ENCODE peak calls at places on chromosome 12, in nine cellular contexts. C is AG10803; G is retina; W is progenitor cell of endocrine pancreas; J is activated naive CD4-positive, alpha-beta T cell; R is astrocyte of the cerebellum; P is activated gamma-delta T cell; N is mucosa of gallbladder; B is astrocyte of the spinal cord. A is an unnamed sample.

GRCh38 chr12:116712458-116713303 is 25.2 kb downstream of the SPRING1 start:
- DNase-seq in W (no peak), N (no peak), G (no peak), J (no peak), B (no peak), P (no peak), C (no peak), R (no peak), A (no peak)

GRCh38 chr12:14664434-14665023 is 31.9 kb downstream of the GUCY2C start:
- DNase-seq in C (peak; percentile 33), G (no peak), J (no peak), P (no peak), B (peak; percentile 27), W (no peak), R (no peak), N (peak; percentile 57), A (peak; percentile 18)

GRCh38 chr12:42716521-42716920 is 127.0 kb upstream of the PRICKLE1 start:
- DNase-seq in G (peak; percentile 13), N (no peak), B (peak; percentile 70), W (no peak), R (no peak), C (peak; percentile 40), J (no peak), P (no peak), A (no peak)

GRCh38 chr12:130813436-130813835 is 25.6 kb downstream of the STX2 start:
- DNase-seq in R (no peak), G (no peak), J (no peak), W (no peak), B (no peak), C (no peak), P (no peak), N (no peak), A (no peak)

GRCh38 chr12:108234155-108234554 is 105.0 kb downstream of the CMKLR1 start:
- DNase-seq in B (no peak), J (no peak), P (no peak), N (no peak), C (peak; percentile 22), W (no peak), G (no peak), R (no peak), A (no peak)

GRCh38 chr12:3020399-3020798 is 56.8 kb upstream of the TSPAN9 start:
- DNase-seq in J (no peak), C (no peak), B (no peak), N (no peak), R (no peak), W (no peak), P (no peak), G (no peak), A (no peak)

GRCh38 chr12:31959701-31960391 is 631 bp downstream of the RESF1 start:
- DNase-seq in G (peak; percentile 89), W (no peak), R (peak; percentile 22), B (peak; percentile 78), J (peak; percentile 54), N (peak; percentile 69), C (peak; percentile 57), P (no peak), A (peak; percentile 21)

GRCh38 chr12:50788562-50788961 is 24.7 kb downstream of the ATF1 start:
- DNase-seq in R (peak; percentile 85), B (peak; percentile 85), G (no peak), C (peak; percentile 87), P (no peak), J (no peak), N (no peak), W (no peak), A (no peak)

GRCh38 chr12:121697093-121697698 is 15.4 kb upstream of the TMEM120B start:
- DNase-seq in C (peak; percentile 51), J (no peak), P (no peak), B (peak; percentile 63), W (no peak), G (peak; percentile 71), R (peak; percentile 37), N (no peak), A (no peak)

GRCh38 chr12:39620664-39621658 is 1.4 kb upstream of the ABCD2 start:
- DNase-seq in R (no peak), N (no peak), P (no peak), B (peak; percentile 21), G (peak; percentile 4), W (no peak), J (no peak), C (no peak), A (no peak)

GRCh38 chr12:8813963-8814362 is 8.5 kb upstream of the A2ML1 start:
- DNase-seq in W (no peak), N (no peak), G (no peak), J (no peak), C (no peak), P (no peak), R (no peak), B (no peak), A (no peak)

GRCh38 chr12:71837356-71837755 is 2.2 kb upstream of the TBC1D15 start:
- DNase-seq in P (no peak), W (no peak), G (no peak), N (no peak), J (no peak), C (no peak), R (no peak), B (no peak), A (no peak)

GRCh38 chr12:124397807-124398577 is 103.1 kb downstream of the RFLNA start:
- DNase-seq in W (no peak), J (no peak), C (peak; percentile 58), R (no peak), B (no peak), N (no peak), G (no peak), P (no peak), A (peak; percentile 34)

GRCh38 chr12:107356937-107357295 is 263.6 kb upstream of the CRY1 start:
- DNase-seq in P (no peak), N (no peak), C (no peak), W (no peak), G (no peak), J (no peak), R (no peak), B (no peak), A (no peak)

GRCh38 chr12:25436206-25436912 is 116.7 kb downstream of the LMNTD1 start:
- DNase-seq in C (peak; percentile 86), G (peak; percentile 56), W (no peak), R (peak; percentile 83), J (no peak), P (no peak), B (peak; percentile 85), N (peak; percentile 48), A (peak; percentile 46)

GRCh38 chr12:131830335-131831020 is 2.3 kb downstream of the MMP17 start:
- DNase-seq in B (peak; percentile 78), W (peak; percentile 54), P (no peak), J (no peak), C (peak; percentile 86), R (peak; percentile 28), G (peak; percentile 92), N (peak; percentile 76), A (peak; percentile 62)

GRCh38 chr12:116736962-116737773 is 701 bp downstream of the SPRING1 start:
- DNase-seq in C (no peak), B (no peak), W (peak; percentile 23), R (no peak), J (no peak), N (no peak), G (peak; percentile 26), P (no peak), A (no peak)

GRCh38 chr12:113829212-113829611 is 136.9 kb downstream of the RBM19 start:
- DNase-seq in N (no peak), W (no peak), G (no peak), P (no peak), C (no peak), R (no peak), J (no peak), B (no peak), A (no peak)

GRCh38 chr12:18919826-18920511 is 182.1 kb downstream of the CAPZA3 start:
- DNase-seq in R (no peak), B (no peak), J (no peak), N (no peak), W (no peak), G (no peak), C (no peak), P (no peak), A (no peak)

GRCh38 chr12:113052326-113052725 is 4.2 kb upstream of the DTX1 start:
- DNase-seq in J (no peak), R (no peak), B (no peak), W (no peak), C (no peak), G (no peak), N (no peak), P (no peak), A (no peak)

GRCh38 chr12:89863968-89864367 is 155.3 kb upstream of the ATP2B1 start:
- DNase-seq in W (no peak), N (no peak), C (no peak), G (no peak), R (no peak), B (no peak), P (no peak), J (no peak), A (no peak)

GRCh38 chr12:126772171-126772864 is 1494.7 kb upstream of the TMEM132C start:
- DNase-seq in B (peak; percentile 64), J (no peak), N (peak; percentile 15), P (no peak), W (no peak), C (peak; percentile 37), G (no peak), R (no peak), A (no peak)

GRCh38 chr12:114011711-114012110 is 45.6 kb upstream of the RBM19 start:
- DNase-seq in W (no peak), P (no peak), R (no peak), G (no peak), B (no peak), C (no peak), J (no peak), N (no peak), A (no peak)

GRCh38 chr12:53427905-53428594 is 4.4 kb downstream of the AMHR2 start:
- DNase-seq in W (no peak), R (no peak), B (peak; percentile 86), G (no peak), P (no peak), J (no peak), N (no peak), C (peak; percentile 78), A (no peak)

GRCh38 chr12:4139191-4139590 is 134.4 kb upstream of the CCND2 start:
- DNase-seq in B (no peak), P (no peak), J (no peak), W (no peak), C (no peak), R (no peak), N (no peak), G (no peak), A (no peak)

GRCh38 chr12:131573631-131574396 is 137.1 kb upstream of the SFSWAP start:
- DNase-seq in G (peak; percentile 67), R (no peak), P (no peak), J (no peak), C (no peak), W (no peak), N (no peak), B (no peak), A (no peak)

GRCh38 chr12:131736807-131737484 is 26.1 kb downstream of the SFSWAP start:
- DNase-seq in J (no peak), C (peak; percentile 10), G (no peak), W (no peak), P (no peak), B (peak; percentile 67), N (no peak), R (peak; percentile 9), A (no peak)

GRCh38 chr12:111439657-111440151 is 34.0 kb downstream of the SH2B3 start:
- DNase-seq in R (no peak), B (no peak), W (no peak), C (no peak), N (no peak), J (no peak), P (no peak), G (no peak), A (no peak)

GRCh38 chr12:121391619-121392324 is 8.1 kb upstream of the RNF34 start:
- DNase-seq in W (no peak), C (peak; percentile 89), B (no peak), J (no peak), G (no peak), R (no peak), N (peak; percentile 21), P (no peak), A (peak; percentile 16)